ENCODE peak calls at places on chromosome 10, in ten cellular contexts. One of them, this sample, is unnamed.

GRCh38 chr10:122301055-122301810 is 30.1 kb downstream of the BTBD16 start:
- DNase-seq in G401: no peak
- DNase-seq in activated CD8-positive, alpha-beta memory T cell treated with anti-CD3 and anti-CD28 coated beads, Interleukin-2, amount 10 ng/mL, durations not matched to agents 7 days and 5 days: no peak
- DNase-seq in anterior cingulate cortex: no peak
- DNase-seq in NCI-H1105: no peak
- DNase-seq in hepatocyte: peak
- DNase-seq in IMR-90: peak
- DNase-seq in HuH-7: no peak
- DNase-seq in T-helper 2 cell: peak
- DNase-seq in astrocyte of the spinal cord: peak
- DNase-seq in this sample: no peak

GRCh38 chr10:86668297-86669165 is at the start of gene LDB3:
- DNase-seq in G401: no peak
- DNase-seq in activated CD8-positive, alpha-beta memory T cell treated with anti-CD3 and anti-CD28 coated beads, Interleukin-2, amount 10 ng/mL, durations not matched to agents 7 days and 5 days: no peak
- DNase-seq in anterior cingulate cortex: no peak
- DNase-seq in NCI-H1105: no peak
- DNase-seq in hepatocyte: peak
- DNase-seq in IMR-90: peak
- DNase-seq in HuH-7: no peak
- DNase-seq in T-helper 2 cell: no peak
- DNase-seq in astrocyte of the spinal cord: peak
- DNase-seq in this sample: peak

GRCh38 chr10:17984056-17984455 is 32.3 kb downstream of the SLC39A12 start:
- DNase-seq in G401: no peak
- DNase-seq in activated CD8-positive, alpha-beta memory T cell treated with anti-CD3 and anti-CD28 coated beads, Interleukin-2, amount 10 ng/mL, durations not matched to agents 7 days and 5 days: no peak
- DNase-seq in anterior cingulate cortex: no peak
- DNase-seq in NCI-H1105: no peak
- DNase-seq in hepatocyte: no peak
- DNase-seq in IMR-90: peak
- DNase-seq in HuH-7: no peak
- DNase-seq in T-helper 2 cell: peak
- DNase-seq in astrocyte of the spinal cord: peak
- DNase-seq in this sample: no peak

GRCh38 chr10:87579563-87579962 is 74.9 kb downstream of the MINPP1 start:
- DNase-seq in G401: no peak
- DNase-seq in activated CD8-positive, alpha-beta memory T cell treated with anti-CD3 and anti-CD28 coated beads, Interleukin-2, amount 10 ng/mL, durations not matched to agents 7 days and 5 days: no peak
- DNase-seq in anterior cingulate cortex: no peak
- DNase-seq in NCI-H1105: no peak
- DNase-seq in hepatocyte: no peak
- DNase-seq in IMR-90: peak
- DNase-seq in HuH-7: no peak
- DNase-seq in T-helper 2 cell: no peak
- DNase-seq in astrocyte of the spinal cord: no peak
- DNase-seq in this sample: no peak

GRCh38 chr10:117936136-117936535 is 110.6 kb downstream of the RAB11FIP2 start:
- DNase-seq in G401: no peak
- DNase-seq in activated CD8-positive, alpha-beta memory T cell treated with anti-CD3 and anti-CD28 coated beads, Interleukin-2, amount 10 ng/mL, durations not matched to agents 7 days and 5 days: no peak
- DNase-seq in anterior cingulate cortex: no peak
- DNase-seq in NCI-H1105: no peak
- DNase-seq in hepatocyte: peak
- DNase-seq in IMR-90: peak
- DNase-seq in HuH-7: peak
- DNase-seq in T-helper 2 cell: no peak
- DNase-seq in astrocyte of the spinal cord: no peak
- DNase-seq in this sample: no peak

GRCh38 chr10:25508112-25508815 is 333.5 kb downstream of the GPR158 start:
- DNase-seq in G401: no peak
- DNase-seq in activated CD8-positive, alpha-beta memory T cell treated with anti-CD3 and anti-CD28 coated beads, Interleukin-2, amount 10 ng/mL, durations not matched to agents 7 days and 5 days: no peak
- DNase-seq in anterior cingulate cortex: no peak
- DNase-seq in NCI-H1105: no peak
- DNase-seq in hepatocyte: no peak
- DNase-seq in IMR-90: no peak
- DNase-seq in HuH-7: no peak
- DNase-seq in T-helper 2 cell: no peak
- DNase-seq in astrocyte of the spinal cord: no peak
- DNase-seq in this sample: no peak

GRCh38 chr10:121541450-121541849 is 56.8 kb downstream of the FGFR2 start:
- DNase-seq in G401: no peak
- DNase-seq in activated CD8-positive, alpha-beta memory T cell treated with anti-CD3 and anti-CD28 coated beads, Interleukin-2, amount 10 ng/mL, durations not matched to agents 7 days and 5 days: no peak
- DNase-seq in anterior cingulate cortex: no peak
- DNase-seq in NCI-H1105: no peak
- DNase-seq in hepatocyte: no peak
- DNase-seq in IMR-90: no peak
- DNase-seq in HuH-7: no peak
- DNase-seq in T-helper 2 cell: no peak
- DNase-seq in astrocyte of the spinal cord: no peak
- DNase-seq in this sample: no peak

GRCh38 chr10:122476034-122476695 is 14.8 kb downstream of the HTRA1 start:
- DNase-seq in G401: no peak
- DNase-seq in activated CD8-positive, alpha-beta memory T cell treated with anti-CD3 and anti-CD28 coated beads, Interleukin-2, amount 10 ng/mL, durations not matched to agents 7 days and 5 days: no peak
- DNase-seq in anterior cingulate cortex: no peak
- DNase-seq in NCI-H1105: no peak
- DNase-seq in hepatocyte: no peak
- DNase-seq in IMR-90: no peak
- DNase-seq in HuH-7: no peak
- DNase-seq in T-helper 2 cell: no peak
- DNase-seq in astrocyte of the spinal cord: no peak
- DNase-seq in this sample: no peak

GRCh38 chr10:72754275-72755032 is 62.5 kb downstream of the MCU start:
- DNase-seq in G401: peak
- DNase-seq in activated CD8-positive, alpha-beta memory T cell treated with anti-CD3 and anti-CD28 coated beads, Interleukin-2, amount 10 ng/mL, durations not matched to agents 7 days and 5 days: no peak
- DNase-seq in anterior cingulate cortex: no peak
- DNase-seq in NCI-H1105: no peak
- DNase-seq in hepatocyte: no peak
- DNase-seq in IMR-90: no peak
- DNase-seq in HuH-7: no peak
- DNase-seq in T-helper 2 cell: no peak
- DNase-seq in astrocyte of the spinal cord: no peak
- DNase-seq in this sample: no peak

GRCh38 chr10:133351408-133352318 is 4.5 kb downstream of the PRAP1 start:
- DNase-seq in G401: no peak
- DNase-seq in activated CD8-positive, alpha-beta memory T cell treated with anti-CD3 and anti-CD28 coated beads, Interleukin-2, amount 10 ng/mL, durations not matched to agents 7 days and 5 days: no peak
- DNase-seq in anterior cingulate cortex: no peak
- DNase-seq in NCI-H1105: no peak
- DNase-seq in hepatocyte: no peak
- DNase-seq in IMR-90: no peak
- DNase-seq in HuH-7: no peak
- DNase-seq in T-helper 2 cell: no peak
- DNase-seq in astrocyte of the spinal cord: no peak
- DNase-seq in this sample: no peak

GRCh38 chr10:94439275-94439861 is 37.0 kb downstream of the TBC1D12 start:
- DNase-seq in G401: peak
- DNase-seq in activated CD8-positive, alpha-beta memory T cell treated with anti-CD3 and anti-CD28 coated beads, Interleukin-2, amount 10 ng/mL, durations not matched to agents 7 days and 5 days: no peak
- DNase-seq in anterior cingulate cortex: no peak
- DNase-seq in NCI-H1105: no peak
- DNase-seq in hepatocyte: no peak
- DNase-seq in IMR-90: peak
- DNase-seq in HuH-7: no peak
- DNase-seq in T-helper 2 cell: no peak
- DNase-seq in astrocyte of the spinal cord: peak
- DNase-seq in this sample: no peak

GRCh38 chr10:68231916-68232315 is at the start of gene ATOH7:
- DNase-seq in G401: peak
- DNase-seq in activated CD8-positive, alpha-beta memory T cell treated with anti-CD3 and anti-CD28 coated beads, Interleukin-2, amount 10 ng/mL, durations not matched to agents 7 days and 5 days: no peak
- DNase-seq in anterior cingulate cortex: peak
- DNase-seq in NCI-H1105: no peak
- DNase-seq in hepatocyte: peak
- DNase-seq in IMR-90: peak
- DNase-seq in HuH-7: no peak
- DNase-seq in T-helper 2 cell: no peak
- DNase-seq in astrocyte of the spinal cord: no peak
- DNase-seq in this sample: no peak

GRCh38 chr10:125708971-125709503 is 10.5 kb upstream of the EDRF1 start:
- DNase-seq in G401: peak
- DNase-seq in activated CD8-positive, alpha-beta memory T cell treated with anti-CD3 and anti-CD28 coated beads, Interleukin-2, amount 10 ng/mL, durations not matched to agents 7 days and 5 days: no peak
- DNase-seq in anterior cingulate cortex: no peak
- DNase-seq in NCI-H1105: no peak
- DNase-seq in hepatocyte: no peak
- DNase-seq in IMR-90: no peak
- DNase-seq in HuH-7: no peak
- DNase-seq in T-helper 2 cell: no peak
- DNase-seq in astrocyte of the spinal cord: no peak
- DNase-seq in this sample: no peak

GRCh38 chr10:86535057-86535882 is 13.7 kb upstream of the WAPL start:
- DNase-seq in G401: peak
- DNase-seq in activated CD8-positive, alpha-beta memory T cell treated with anti-CD3 and anti-CD28 coated beads, Interleukin-2, amount 10 ng/mL, durations not matched to agents 7 days and 5 days: no peak
- DNase-seq in anterior cingulate cortex: no peak
- DNase-seq in NCI-H1105: no peak
- DNase-seq in hepatocyte: peak
- DNase-seq in IMR-90: no peak
- DNase-seq in HuH-7: peak
- DNase-seq in T-helper 2 cell: no peak
- DNase-seq in astrocyte of the spinal cord: no peak
- DNase-seq in this sample: no peak

GRCh38 chr10:29687411-29688160 is 52.8 kb upstream of the SVIL start:
- DNase-seq in G401: no peak
- DNase-seq in activated CD8-positive, alpha-beta memory T cell treated with anti-CD3 and anti-CD28 coated beads, Interleukin-2, amount 10 ng/mL, durations not matched to agents 7 days and 5 days: no peak
- DNase-seq in anterior cingulate cortex: no peak
- DNase-seq in NCI-H1105: no peak
- DNase-seq in hepatocyte: no peak
- DNase-seq in IMR-90: peak
- DNase-seq in HuH-7: no peak
- DNase-seq in T-helper 2 cell: no peak
- DNase-seq in astrocyte of the spinal cord: peak
- DNase-seq in this sample: no peak

GRCh38 chr10:69899727-69900595 is 98.3 kb downstream of the COL13A1 start:
- DNase-seq in G401: peak
- DNase-seq in activated CD8-positive, alpha-beta memory T cell treated with anti-CD3 and anti-CD28 coated beads, Interleukin-2, amount 10 ng/mL, durations not matched to agents 7 days and 5 days: no peak
- DNase-seq in anterior cingulate cortex: no peak
- DNase-seq in NCI-H1105: no peak
- DNase-seq in hepatocyte: no peak
- DNase-seq in IMR-90: no peak
- DNase-seq in HuH-7: no peak
- DNase-seq in T-helper 2 cell: no peak
- DNase-seq in astrocyte of the spinal cord: no peak
- DNase-seq in this sample: no peak

GRCh38 chr10:24465899-24466615 is 257.1 kb downstream of the KIAA1217 start:
- DNase-seq in G401: no peak
- DNase-seq in activated CD8-positive, alpha-beta memory T cell treated with anti-CD3 and anti-CD28 coated beads, Interleukin-2, amount 10 ng/mL, durations not matched to agents 7 days and 5 days: peak
- DNase-seq in anterior cingulate cortex: no peak
- DNase-seq in NCI-H1105: no peak
- DNase-seq in hepatocyte: peak
- DNase-seq in IMR-90: peak
- DNase-seq in HuH-7: peak
- DNase-seq in T-helper 2 cell: peak
- DNase-seq in astrocyte of the spinal cord: peak
- DNase-seq in this sample: no peak

GRCh38 chr10:33376476-33376875 is 42.0 kb upstream of the NRP1 start:
- DNase-seq in G401: no peak
- DNase-seq in activated CD8-positive, alpha-beta memory T cell treated with anti-CD3 and anti-CD28 coated beads, Interleukin-2, amount 10 ng/mL, durations not matched to agents 7 days and 5 days: no peak
- DNase-seq in anterior cingulate cortex: no peak
- DNase-seq in NCI-H1105: no peak
- DNase-seq in hepatocyte: no peak
- DNase-seq in IMR-90: peak
- DNase-seq in HuH-7: no peak
- DNase-seq in T-helper 2 cell: no peak
- DNase-seq in astrocyte of the spinal cord: no peak
- DNase-seq in this sample: no peak

GRCh38 chr10:119319161-119319919 is 112.0 kb downstream of the GRK5 start:
- DNase-seq in G401: no peak
- DNase-seq in activated CD8-positive, alpha-beta memory T cell treated with anti-CD3 and anti-CD28 coated beads, Interleukin-2, amount 10 ng/mL, durations not matched to agents 7 days and 5 days: no peak
- DNase-seq in anterior cingulate cortex: no peak
- DNase-seq in NCI-H1105: no peak
- DNase-seq in hepatocyte: peak
- DNase-seq in IMR-90: no peak
- DNase-seq in HuH-7: no peak
- DNase-seq in T-helper 2 cell: no peak
- DNase-seq in astrocyte of the spinal cord: no peak
- DNase-seq in this sample: no peak

GRCh38 chr10:126536148-126536547 is 134.3 kb downstream of the C10orf90 start:
- DNase-seq in G401: no peak
- DNase-seq in activated CD8-positive, alpha-beta memory T cell treated with anti-CD3 and anti-CD28 coated beads, Interleukin-2, amount 10 ng/mL, durations not matched to agents 7 days and 5 days: no peak
- DNase-seq in anterior cingulate cortex: no peak
- DNase-seq in NCI-H1105: no peak
- DNase-seq in hepatocyte: peak
- DNase-seq in IMR-90: peak
- DNase-seq in HuH-7: no peak
- DNase-seq in T-helper 2 cell: no peak
- DNase-seq in astrocyte of the spinal cord: no peak
- DNase-seq in this sample: no peak

GRCh38 chr10:101903827-101904520 is 60.4 kb upstream of the KCNIP2 start:
- DNase-seq in G401: no peak
- DNase-seq in activated CD8-positive, alpha-beta memory T cell treated with anti-CD3 and anti-CD28 coated beads, Interleukin-2, amount 10 ng/mL, durations not matched to agents 7 days and 5 days: peak
- DNase-seq in anterior cingulate cortex: no peak
- DNase-seq in NCI-H1105: peak
- DNase-seq in hepatocyte: no peak
- DNase-seq in IMR-90: peak
- DNase-seq in HuH-7: no peak
- DNase-seq in T-helper 2 cell: peak
- DNase-seq in astrocyte of the spinal cord: no peak
- DNase-seq in this sample: no peak

GRCh38 chr10:101085846-101086245 is 24.1 kb downstream of the KAZALD1 start:
- DNase-seq in G401: no peak
- DNase-seq in activated CD8-positive, alpha-beta memory T cell treated with anti-CD3 and anti-CD28 coated beads, Interleukin-2, amount 10 ng/mL, durations not matched to agents 7 days and 5 days: no peak
- DNase-seq in anterior cingulate cortex: no peak
- DNase-seq in NCI-H1105: no peak
- DNase-seq in hepatocyte: no peak
- DNase-seq in IMR-90: no peak
- DNase-seq in HuH-7: no peak
- DNase-seq in T-helper 2 cell: no peak
- DNase-seq in astrocyte of the spinal cord: no peak
- DNase-seq in this sample: no peak

GRCh38 chr10:132137111-132138072 is 49.4 kb upstream of the DPYSL4 start:
- DNase-seq in G401: no peak
- DNase-seq in activated CD8-positive, alpha-beta memory T cell treated with anti-CD3 and anti-CD28 coated beads, Interleukin-2, amount 10 ng/mL, durations not matched to agents 7 days and 5 days: no peak
- DNase-seq in anterior cingulate cortex: no peak
- DNase-seq in NCI-H1105: no peak
- DNase-seq in hepatocyte: no peak
- DNase-seq in IMR-90: no peak
- DNase-seq in HuH-7: no peak
- DNase-seq in T-helper 2 cell: no peak
- DNase-seq in astrocyte of the spinal cord: no peak
- DNase-seq in this sample: no peak

GRCh38 chr10:43218951-43219837 is 47.7 kb downstream of the RASGEF1A start:
- DNase-seq in G401: no peak
- DNase-seq in activated CD8-positive, alpha-beta memory T cell treated with anti-CD3 and anti-CD28 coated beads, Interleukin-2, amount 10 ng/mL, durations not matched to agents 7 days and 5 days: no peak
- DNase-seq in anterior cingulate cortex: no peak
- DNase-seq in NCI-H1105: no peak
- DNase-seq in hepatocyte: no peak
- DNase-seq in IMR-90: no peak
- DNase-seq in HuH-7: no peak
- DNase-seq in T-helper 2 cell: no peak
- DNase-seq in astrocyte of the spinal cord: no peak
- DNase-seq in this sample: no peak

GRCh38 chr10:35219906-35220890 is 93.6 kb downstream of the CREM start:
- DNase-seq in G401: no peak
- DNase-seq in activated CD8-positive, alpha-beta memory T cell treated with anti-CD3 and anti-CD28 coated beads, Interleukin-2, amount 10 ng/mL, durations not matched to agents 7 days and 5 days: no peak
- DNase-seq in anterior cingulate cortex: no peak
- DNase-seq in NCI-H1105: no peak
- DNase-seq in hepatocyte: peak
- DNase-seq in IMR-90: no peak
- DNase-seq in HuH-7: peak
- DNase-seq in T-helper 2 cell: no peak
- DNase-seq in astrocyte of the spinal cord: peak
- DNase-seq in this sample: no peak

GRCh38 chr10:73886625-73887024 is 12.3 kb upstream of the CAMK2G start:
- DNase-seq in G401: peak
- DNase-seq in activated CD8-positive, alpha-beta memory T cell treated with anti-CD3 and anti-CD28 coated beads, Interleukin-2, amount 10 ng/mL, durations not matched to agents 7 days and 5 days: no peak
- DNase-seq in anterior cingulate cortex: no peak
- DNase-seq in NCI-H1105: no peak
- DNase-seq in hepatocyte: no peak
- DNase-seq in IMR-90: no peak
- DNase-seq in HuH-7: no peak
- DNase-seq in T-helper 2 cell: no peak
- DNase-seq in astrocyte of the spinal cord: no peak
- DNase-seq in this sample: no peak

GRCh38 chr10:28668363-28669226 is 8.7 kb upstream of the BAMBI start:
- DNase-seq in G401: no peak
- DNase-seq in activated CD8-positive, alpha-beta memory T cell treated with anti-CD3 and anti-CD28 coated beads, Interleukin-2, amount 10 ng/mL, durations not matched to agents 7 days and 5 days: peak
- DNase-seq in anterior cingulate cortex: no peak
- DNase-seq in NCI-H1105: no peak
- DNase-seq in hepatocyte: peak
- DNase-seq in IMR-90: no peak
- DNase-seq in HuH-7: peak
- DNase-seq in T-helper 2 cell: peak
- DNase-seq in astrocyte of the spinal cord: no peak
- DNase-seq in this sample: peak

GRCh38 chr10:69389827-69390490 is 26.8 kb downstream of the TACR2 start:
- DNase-seq in G401: no peak
- DNase-seq in activated CD8-positive, alpha-beta memory T cell treated with anti-CD3 and anti-CD28 coated beads, Interleukin-2, amount 10 ng/mL, durations not matched to agents 7 days and 5 days: no peak
- DNase-seq in anterior cingulate cortex: no peak
- DNase-seq in NCI-H1105: peak
- DNase-seq in hepatocyte: no peak
- DNase-seq in IMR-90: peak
- DNase-seq in HuH-7: no peak
- DNase-seq in T-helper 2 cell: no peak
- DNase-seq in astrocyte of the spinal cord: peak
- DNase-seq in this sample: no peak

This sample was measured in NCI-H1092.